ENCODE peak calls at places on chromosomes 7 and 10, in eight cellular contexts. Y is right lobe of liver; V is endothelial cell of umbilical vein; R is GM23248; A is tibial artery; M is left ventricle myocardium inferior; U is CD4-positive, alpha-beta memory T cell; G is mesendoderm. L is an unnamed sample.

GRCh38 chr10:12212454-12212853 is 16.5 kb downstream of the CDC123 start:
- DNase-seq in G (no peak), V (no peak), M (no peak), U (no peak), A (no peak), R (no peak), Y (no peak), L (no peak)

GRCh38 chr7:20407585-20408466 is 77.1 kb downstream of the ITGB8 start:
- DNase-seq in R (peak; percentile 72), U (no peak), V (peak; percentile 93), Y (no peak), G (peak; percentile 40), M (peak; percentile 80), A (peak; percentile 54), L (peak; percentile 53)

GRCh38 chr10:43398939-43399871 is 9.8 kb downstream of the HNRNPF start:
- DNase-seq in Y (peak; percentile 74), R (peak; percentile 74), U (no peak), V (no peak), G (peak; percentile 57), M (no peak), A (no peak), L (no peak)

GRCh38 chr7:7923818-7924217 is 44.8 kb upstream of the GLCCI1 start:
- DNase-seq in R (no peak), A (no peak), V (no peak), U (no peak), M (no peak), G (no peak), Y (no peak), L (no peak)

GRCh38 chr7:131620673-131621609 is 64.5 kb upstream of the PODXL start:
- DNase-seq in V (peak; percentile 54), U (no peak), A (no peak), R (no peak), G (peak; percentile 90), Y (no peak), M (no peak), L (no peak)

GRCh38 chr7:142319970-142320369 is 62.1 kb upstream of the PRSS58 start:
- DNase-seq in R (peak; percentile 41), M (no peak), U (peak; percentile 39), Y (no peak), G (peak; percentile 53), A (no peak), V (no peak), L (no peak)

GRCh38 chr7:132964886-132965285 is 117.0 kb downstream of the CHCHD3 start:
- DNase-seq in U (no peak), R (no peak), A (no peak), Y (no peak), V (no peak), M (no peak), G (no peak), L (no peak)

GRCh38 chr10:53325073-53325472 is 552.5 kb upstream of the MBL2 start:
- DNase-seq in G (no peak), U (no peak), V (no peak), Y (no peak), M (no peak), R (peak; percentile 60), A (no peak), L (no peak)

GRCh38 chr10:29734640-29734979 is 99.8 kb upstream of the SVIL start:
- DNase-seq in V (peak; percentile 42), A (no peak), M (no peak), R (no peak), U (no peak), Y (no peak), G (no peak), L (peak; percentile 37)

GRCh38 chr7:141866974-141867373 is 25.7 kb upstream of the PRSS37 start:
- DNase-seq in M (no peak), U (no peak), A (no peak), R (no peak), G (no peak), V (no peak), Y (no peak), L (no peak)

GRCh38 chr10:93821051-93821772 is 63.5 kb downstream of the LGI1 start:
- DNase-seq in V (peak; percentile 31), Y (no peak), U (no peak), M (no peak), A (no peak), G (peak; percentile 62), R (peak; percentile 61), L (no peak)

GRCh38 chr7:50264908-50265307 is 39.6 kb upstream of the IKZF1 start:
- DNase-seq in A (no peak), M (no peak), Y (no peak), U (peak; percentile 31), G (peak; percentile 5), V (no peak), R (no peak), L (no peak)

DNA sequence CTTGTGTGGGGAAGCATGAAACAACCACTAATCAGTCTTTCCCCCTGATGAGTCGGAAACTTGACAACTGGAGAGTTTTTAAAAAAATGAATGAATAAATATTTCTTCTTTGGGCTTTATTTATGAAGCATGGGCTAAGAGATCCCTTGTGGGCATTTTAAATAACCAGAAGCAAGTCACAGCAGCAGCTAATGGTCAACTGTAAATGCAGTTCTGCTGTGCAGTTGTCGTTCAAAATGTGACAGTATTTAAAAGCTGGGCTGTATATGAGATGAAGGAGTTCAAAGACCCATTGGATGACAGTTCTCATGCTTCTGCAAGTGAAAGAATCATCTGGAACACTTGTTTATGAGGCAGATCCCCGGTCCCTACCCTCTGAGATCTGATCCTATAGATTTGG is 54.1 kb downstream of the STEAP1B start:
- DNase-seq in V (no peak), Y (no peak), R (no peak), M (no peak), A (no peak), U (no peak), G (no peak), L (no peak)
- H3K4me1 ChIP-seq in V (peaks cover 50% of the 10 kb centered on the region), Y (no peaks in the 10 kb centered on the region), R (no peaks in the 10 kb centered on the region), M (peaks cover 36% of the 10 kb centered on the region), A (peaks cover 15% of the 10 kb centered on the region), U (no peaks in the 10 kb centered on the region), G (peaks cover 4% of the 10 kb centered on the region), L (peaks cover 22% of the 10 kb centered on the region)

GRCh38 chr7:1026721-1027151 is 17.6 kb upstream of the GPR146 start:
- DNase-seq in G (no peak), Y (no peak), R (no peak), U (no peak), V (no peak), M (no peak), A (no peak), L (no peak)
- H3K27ac ChIP-seq in G (no peak overlapping the region), Y (no peak overlapping the region), R (no peak overlapping the region), U (no peak overlapping the region), V (no peak overlapping the region), M (no peak overlapping the region), A (peak overlapping the region; percentile 93), L (no peak overlapping the region)

GRCh38 chr10:123559823-123560092 is 106.4 kb upstream of the GPR26 start:
- DNase-seq in V (no peak), G (no peak), U (no peak), R (no peak), A (no peak), M (no peak), Y (no peak), L (no peak)
- H3K4me1 ChIP-seq in V (no peaks in the 10 kb centered on the region), G (no peaks in the 10 kb centered on the region), U (no peaks in the 10 kb centered on the region), R (no peaks in the 10 kb centered on the region), A (no peaks in the 10 kb centered on the region), M (no peaks in the 10 kb centered on the region), Y (no peaks in the 10 kb centered on the region), L (no peaks in the 10 kb centered on the region)

GRCh38 chr10:59991661-59992060 is 85.3 kb upstream of the CCDC6 start:
- DNase-seq in U (no peak), M (no peak), A (peak; percentile 48), V (peak; percentile 8), G (peak; percentile 42), Y (no peak), R (peak; percentile 27), L (peak; percentile 18)
- H3K27ac ChIP-seq in U (no peak overlapping the region), M (no peak overlapping the region), A (no peak overlapping the region), V (no peak overlapping the region), G (no peak overlapping the region), Y (no peak overlapping the region), R (no peak overlapping the region), L (no peak overlapping the region)

DNA sequence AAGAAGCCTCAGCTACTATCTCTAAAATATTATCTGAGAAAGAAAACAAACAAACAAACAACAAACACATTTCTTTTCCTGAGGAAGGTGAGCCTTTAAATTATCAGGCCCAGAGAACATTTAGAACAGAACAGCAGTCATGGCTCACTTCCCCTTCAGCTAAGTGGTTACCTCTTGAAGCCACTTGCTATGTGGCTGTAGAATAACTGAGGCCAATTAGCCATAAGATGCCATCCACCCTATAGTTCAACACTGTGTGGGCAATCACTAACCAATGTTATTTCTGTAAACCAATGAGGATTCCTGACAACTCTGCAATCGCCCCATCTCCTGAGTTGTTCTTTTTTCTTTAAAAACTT is 3.7 kb upstream of the UPP1 start:
- DNase-seq in M (no peak), R (no peak), V (no peak), G (no peak), A (no peak), U (no peak), Y (no peak), L (no peak)
- H3K4me1 ChIP-seq in M (peaks cover 64% of the 10 kb centered on the region), R (peaks cover 45% of the 10 kb centered on the region), V (peaks cover 46% of the 10 kb centered on the region), G (peaks cover 2% of the 10 kb centered on the region), A (peaks cover 42% of the 10 kb centered on the region), U (peaks cover 70% of the 10 kb centered on the region), Y (peaks cover 4% of the 10 kb centered on the region), L (peaks cover 6% of the 10 kb centered on the region)

DNA sequence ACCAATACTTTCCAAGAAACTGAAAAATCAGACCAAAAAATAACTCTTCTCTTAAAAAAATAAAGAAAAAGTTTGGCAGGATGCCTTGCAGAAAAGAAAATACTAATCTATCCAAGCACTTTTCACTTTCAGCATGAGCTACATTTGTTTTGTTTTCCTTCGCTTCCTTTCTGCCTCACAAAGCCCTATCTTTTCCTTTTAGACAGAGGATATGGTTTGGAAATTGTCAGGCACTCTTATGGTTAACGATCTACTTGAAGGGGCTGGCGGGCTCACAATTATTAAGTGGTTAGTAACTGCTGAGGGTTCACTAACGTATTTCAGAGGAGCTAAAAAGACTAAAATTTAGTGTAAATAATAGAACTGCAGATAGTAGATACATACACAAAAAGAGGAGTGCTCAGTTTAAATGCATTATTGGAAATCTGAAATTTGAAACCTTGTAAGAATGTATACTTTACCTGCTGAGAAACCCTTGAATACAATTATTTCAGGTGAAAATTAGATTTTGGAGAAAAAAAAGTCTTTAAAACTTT is 909 bp upstream of the CDK6 start:
- DNase-seq in Y (no peak), V (peak; percentile 58), R (peak; percentile 51), G (no peak), A (no peak), U (no peak), M (no peak), L (no peak)
- H3K27ac ChIP-seq in Y (peak overlapping the region; percentile 24), V (peak overlapping the region; percentile 64), R (peak overlapping the region; percentile 87), G (no peak overlapping the region), A (peak overlapping the region; percentile 88), U (no peak overlapping the region), M (peak overlapping the region; percentile 96), L (peak overlapping the region; percentile 64)

L was measured in testis.